ENCODE peak calls at places on chromosome 17, in nine cellular contexts. B, L, R, O, U, T, V, I and K are unnamed samples.

GRCh38 chr17:82879241-82879640 is 39.4 kb upstream of the ZNF750 start:
- DNase-seq in O (no peak), V (no peak), T (no peak), U (no peak), B (no peak), R (no peak), I (no peak), L (no peak), K (no peak)

GRCh38 chr17:78899361-78900260 is 3.4 kb downstream of the CEP295NL start:
- DNase-seq in U (no peak), V (no peak), L (no peak), I (no peak), O (no peak), B (no peak), R (peak; percentile 39), T (no peak), K (no peak)

GRCh38 chr17:65595071-65595655 is 33.7 kb upstream of the AXIN2 start:
- DNase-seq in R (peak; percentile 64), B (no peak), O (no peak), L (no peak), V (no peak), T (no peak), I (no peak), U (no peak), K (no peak)

GRCh38 chr17:17130077-17130844 is 75.9 kb downstream of the PLD6 start:
- DNase-seq in T (no peak), V (no peak), L (no peak), B (no peak), U (no peak), I (no peak), O (no peak), R (no peak), K (no peak)

GRCh38 chr17:64694207-64694606 is 32.1 kb upstream of the SMURF2 start:
- DNase-seq in U (no peak), R (peak; percentile 37), O (no peak), I (no peak), L (no peak), V (no peak), B (peak; percentile 70), T (peak; percentile 50), K (no peak)

GRCh38 chr17:14760719-14761425 is 460.0 kb downstream of the HS3ST3B1 start:
- DNase-seq in I (no peak), U (no peak), V (no peak), O (no peak), R (no peak), T (no peak), L (no peak), B (no peak), K (no peak)

GRCh38 chr17:75327757-75328156 is 38.5 kb upstream of the SLC25A19 start:
- DNase-seq in L (no peak), R (no peak), T (no peak), O (no peak), B (no peak), V (no peak), I (no peak), U (no peak), K (no peak)

GRCh38 chr17:29444589-29444988 is 54.4 kb downstream of the TAOK1 start:
- DNase-seq in R (peak; percentile 64), U (no peak), T (no peak), L (no peak), O (no peak), B (peak; percentile 11), V (no peak), I (no peak), K (no peak)

GRCh38 chr17:67617304-67617899 is 100.3 kb upstream of the NOL11 start:
- DNase-seq in U (no peak), O (no peak), V (no peak), L (no peak), T (no peak), B (no peak), R (no peak), I (no peak), K (no peak)

GRCh38 chr17:50774225-50774803 is 7.0 kb upstream of the ANKRD40CL start:
- DNase-seq in I (no peak), V (no peak), T (no peak), R (no peak), L (no peak), U (no peak), O (no peak), B (no peak), K (no peak)

GRCh38 chr17:67920212-67920611 is 76.1 kb downstream of the C17orf58 start:
- DNase-seq in O (no peak), U (no peak), L (no peak), B (no peak), T (no peak), I (no peak), R (no peak), V (no peak), K (no peak)

GRCh38 chr17:14813649-14814048 is 451.5 kb downstream of the PMP22 start:
- DNase-seq in T (no peak), L (no peak), I (no peak), R (no peak), B (no peak), V (no peak), U (no peak), O (peak; percentile 32), K (no peak)

GRCh38 chr17:520447-521167 is 168.0 kb upstream of the RPH3AL start:
- DNase-seq in U (no peak), O (no peak), B (no peak), I (no peak), L (no peak), R (no peak), T (no peak), V (no peak), K (no peak)

GRCh38 chr17:60145006-60145935 is 4.5 kb upstream of the CA4 start:
- DNase-seq in R (no peak), T (no peak), I (no peak), B (no peak), L (no peak), U (no peak), O (no peak), V (no peak), K (no peak)

GRCh38 chr17:39928868-39929651 is 1.5 kb downstream of the LRRC3C start:
- DNase-seq in L (no peak), B (peak; percentile 83), U (no peak), O (no peak), V (no peak), I (no peak), R (peak; percentile 85), T (no peak), K (no peak)

GRCh38 chr17:28057731-28058246 is 15.3 kb downstream of the NLK start:
- DNase-seq in V (no peak), R (no peak), I (no peak), L (no peak), O (no peak), U (no peak), T (no peak), B (no peak), K (no peak)

GRCh38 chr17:7281953-7282751 is 634 bp downstream of the SLC2A4 start:
- DNase-seq in L (no peak), O (no peak), R (no peak), T (no peak), B (no peak), U (no peak), I (no peak), V (no peak), K (no peak)

GRCh38 chr17:27381007-27381501 is 75.2 kb upstream of the KSR1 start:
- DNase-seq in R (peak; percentile 36), V (peak; percentile 57), I (peak; percentile 62), B (no peak), T (no peak), U (peak; percentile 69), L (peak; percentile 45), O (peak; percentile 83), K (peak; percentile 70)

GRCh38 chr17:66978514-66979061 is 14.1 kb downstream of the CACNG4 start:
- DNase-seq in T (no peak), U (no peak), B (no peak), R (no peak), O (no peak), L (no peak), I (no peak), V (no peak), K (no peak)

GRCh38 chr17:16439303-16439791 is 24.0 kb downstream of the TRPV2 start:
- DNase-seq in T (no peak), I (no peak), O (peak; percentile 45), V (peak; percentile 12), R (no peak), U (no peak), L (no peak), B (no peak), K (no peak)

GRCh38 chr17:35294756-35295155 is 51.9 kb downstream of the SLFN5 start:
- DNase-seq in U (no peak), V (no peak), L (no peak), O (no peak), R (no peak), I (no peak), T (no peak), B (peak; percentile 29), K (no peak)

GRCh38 chr17:79043191-79043930 is 19.4 kb downstream of the C1QTNF1 start:
- DNase-seq in T (no peak), R (no peak), V (no peak), O (no peak), I (no peak), L (no peak), U (no peak), B (no peak), K (no peak)

GRCh38 chr17:49223517-49224197 is 6.9 kb downstream of the PHOSPHO1 start:
- DNase-seq in I (peak; percentile 30), R (peak; percentile 67), U (peak; percentile 65), L (no peak), T (peak; percentile 58), B (no peak), O (peak; percentile 78), V (peak; percentile 47), K (peak; percentile 58)